ENCODE peak calls at places on chromosomes 7 and 10, in seven cellular contexts. N, Z, M, R, E, S and U are unnamed samples.

GRCh38 chr7:92586403-92586802 is 3.8 kb downstream of the FAM133B start:
- DNase-seq in M (no peak), E (no peak), N (no peak), Z (no peak), R (no peak), S (no peak), U (no peak)

GRCh38 chr10:22699976-22700375 is 14.4 kb downstream of the PIP4K2A start:
- DNase-seq in N (no peak), S (no peak), R (no peak), M (no peak), Z (no peak), E (no peak), U (no peak)

GRCh38 chr7:17646181-17646956 is 293.9 kb downstream of the SNX13 start:
- DNase-seq in E (peak; percentile 57), M (no peak), N (no peak), Z (no peak), S (no peak), R (no peak), U (no peak)

GRCh38 chr7:112940314-112940732 is 146.3 kb downstream of the GPR85 start:
- DNase-seq in S (no peak), Z (no peak), M (no peak), N (no peak), E (no peak), R (no peak), U (no peak)

GRCh38 chr7:150631084-150631824 is 931 bp downstream of the GIMAP6 start:
- DNase-seq in N (peak; percentile 62), R (no peak), Z (peak; percentile 51), M (no peak), E (no peak), S (no peak), U (no peak)

GRCh38 chr7:14332155-14332554 is 342.7 kb upstream of the ETV1 start:
- DNase-seq in R (no peak), S (peak; percentile 7), N (no peak), E (no peak), M (no peak), Z (no peak), U (no peak)

GRCh38 chr10:70537398-70538194 is 59.0 kb downstream of the PALD1 start:
- DNase-seq in M (no peak), N (no peak), S (peak; percentile 51), R (peak; percentile 62), Z (no peak), E (no peak), U (peak; percentile 56)

GRCh38 chr10:31320179-31320597 is 1.2 kb downstream of the ZEB1 start:
- DNase-seq in N (peak; percentile 60), M (no peak), E (peak; percentile 49), Z (peak; percentile 55), R (peak; percentile 42), S (peak; percentile 29), U (peak; percentile 55)

GRCh38 chr10:29807407-29807806 is 172.6 kb upstream of the SVIL start:
- DNase-seq in R (no peak), M (no peak), E (peak; percentile 99), Z (no peak), N (no peak), S (no peak), U (no peak)

GRCh38 chr10:102776779-102777417 is 33.1 kb downstream of the WBP1L start:
- DNase-seq in R (peak; percentile 71), E (peak; percentile 91), M (peak; percentile 90), Z (peak; percentile 88), S (peak; percentile 57), N (peak; percentile 80), U (no peak)

GRCh38 chr10:120415709-120416330 is 41.2 kb upstream of the PLPP4 start:
- DNase-seq in E (peak; percentile 81), Z (no peak), N (no peak), R (no peak), S (no peak), M (no peak), U (no peak)

GRCh38 chr7:151245360-151246160 is 2.9 kb downstream of the SMARCD3 start:
- DNase-seq in R (peak; percentile 47), S (peak; percentile 76), N (peak; percentile 59), M (peak; percentile 47), Z (no peak), E (no peak), U (peak; percentile 90)

GRCh38 chr10:126521354-126521753 is 133.1 kb upstream of the ADAM12 start:
- DNase-seq in S (no peak), M (no peak), R (no peak), E (peak; percentile 14), Z (no peak), N (no peak), U (no peak)

GRCh38 chr7:77877800-77878199 is 79.2 kb downstream of the PHTF2 start:
- DNase-seq in Z (no peak), S (no peak), N (no peak), R (no peak), E (no peak), M (no peak), U (no peak)

GRCh38 chr10:35643976-35644799 is 2.1 kb upstream of the FZD8 start:
- DNase-seq in M (no peak), S (peak; percentile 37), R (peak; percentile 13), E (no peak), Z (no peak), N (no peak), U (peak; percentile 27)

GRCh38 chr7:1459512-1459892 is 232 bp upstream of the MICALL2 start:
- DNase-seq in Z (peak; percentile 99), R (peak; percentile 100), N (peak; percentile 100), S (peak; percentile 100), M (peak; percentile 99), E (peak; percentile 98), U (peak; percentile 100)

GRCh38 chr7:45643630-45644029 is 69.5 kb downstream of the ADCY1 start:
- DNase-seq in S (no peak), N (no peak), E (no peak), R (no peak), Z (no peak), M (no peak), U (no peak)

GRCh38 chr10:3067045-3067858 is at the start of gene PFKP:
- DNase-seq in Z (peak; percentile 43), E (peak; percentile 39), M (no peak), S (peak; percentile 66), R (peak; percentile 58), N (no peak), U (peak; percentile 87)

GRCh38 chr7:82345886-82346285 is 97.7 kb downstream of the CACNA2D1 start:
- DNase-seq in R (no peak), S (no peak), Z (no peak), M (no peak), E (no peak), N (no peak), U (no peak)

GRCh38 chr10:5977471-5978370 is at the start of gene IL15RA:
- DNase-seq in E (peak; percentile 78), Z (peak; percentile 78), M (no peak), R (peak; percentile 90), S (peak; percentile 65), N (peak; percentile 88), U (peak; percentile 94)
- TF ChIP-seq CTCF in E (no peak), Z (peak; percentile 43), M (peak; percentile 43), R (no peak), S (no peak), N (peak; percentile 36), U (peak; percentile 68)

GRCh38 chr7:6578114-6579084 is 1.1 kb downstream of the ZDHHC4 start:
- DNase-seq in S (no peak), E (no peak), Z (no peak), M (no peak), N (no peak), R (no peak), U (no peak)

GRCh38 chr7:6576024-6576866 is 1.0 kb upstream of the ZDHHC4 start:
- DNase-seq in E (no peak), Z (no peak), N (no peak), S (no peak), R (no peak), M (no peak), U (no peak)

GRCh38 chr7:6577369-6578113 is at the start of gene ZDHHC4:
- DNase-seq in M (peak; percentile 86), N (peak; percentile 94), E (peak; percentile 75), S (peak; percentile 84), Z (peak; percentile 77), R (peak; percentile 90), U (peak; percentile 99)

GRCh38 chr7:6575246-6576023 is 1.8 kb upstream of the ZDHHC4 start:
- DNase-seq in E (no peak), N (no peak), R (no peak), Z (no peak), S (no peak), M (no peak), U (no peak)

DNA sequence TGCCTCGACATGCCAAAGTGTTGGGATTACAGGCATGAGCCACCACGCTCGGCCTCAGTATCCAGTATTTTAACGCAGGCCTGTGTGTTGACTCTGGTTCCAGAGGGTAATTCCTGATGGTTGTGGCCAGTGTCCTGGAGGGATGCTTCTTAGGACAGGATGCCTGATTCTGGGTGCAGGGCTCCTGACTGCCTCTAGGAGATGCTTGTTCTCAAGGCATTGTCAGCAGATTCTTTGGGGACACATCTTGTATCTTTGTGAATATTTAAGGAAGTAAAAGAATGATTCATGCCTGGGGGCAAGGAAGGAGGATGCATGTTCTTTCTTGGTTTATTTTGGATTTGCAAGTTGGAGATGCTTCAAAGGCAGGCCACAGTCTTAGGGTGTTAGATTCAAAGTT is 2.2 kb downstream of the ZDHHC4 start:
- DNase-seq in R (no peak), S (no peak), Z (no peak), M (no peak), E (no peak), N (no peak), U (no peak)
- TF ChIP-seq CTCF in R (no peak), S (no peak), Z (no peak), M (no peak), E (peak; percentile 12), N (peak; percentile 11), U (no peak)

GRCh38 chr10:61629594-61629993 is 33.1 kb upstream of the CABCOCO1 start:
- DNase-seq in E (no peak), R (no peak), M (no peak), N (no peak), Z (no peak), S (no peak), U (no peak)
- TF ChIP-seq CTCF in E (no peak), R (no peak), M (no peak), N (no peak), Z (no peak), S (no peak), U (no peak)

GRCh38 chr7:2661602-2662272 is 26.3 kb upstream of the AMZ1 start:
- DNase-seq in R (no peak), E (no peak), M (no peak), Z (no peak), S (no peak), N (no peak), U (no peak)

GRCh38 chr7:2659556-2660358 is 28.0 kb downstream of the TTYH3 start:
- DNase-seq in N (no peak), S (no peak), R (no peak), E (no peak), M (no peak), Z (no peak), U (no peak)

GRCh38 chr7:2660359-2661095 is 27.5 kb upstream of the AMZ1 start:
- DNase-seq in Z (no peak), E (no peak), R (no peak), M (no peak), N (no peak), S (no peak), U (no peak)

GRCh38 chr7:2662273-2663120 is 25.5 kb upstream of the AMZ1 start:
- DNase-seq in S (no peak), E (no peak), Z (no peak), R (no peak), M (no peak), N (no peak), U (no peak)

DNA sequence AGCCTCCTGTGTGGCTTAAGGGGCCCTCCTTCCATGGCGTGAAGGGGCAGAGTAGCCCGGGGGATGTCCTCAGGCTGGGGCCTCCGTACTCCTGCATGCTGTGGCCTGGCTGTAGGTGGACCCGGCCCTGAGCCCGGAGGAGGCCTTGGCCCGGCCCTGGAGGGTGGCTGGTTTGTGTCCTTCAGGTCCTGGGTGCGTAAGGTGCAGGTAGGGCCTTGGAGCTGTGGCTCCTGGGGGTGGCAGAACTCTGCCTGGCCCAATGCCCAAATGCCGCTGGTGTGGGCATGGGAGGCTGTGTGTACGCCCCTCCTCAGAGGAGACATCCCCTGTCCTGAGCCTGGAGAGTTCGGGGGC is 26.9 kb upstream of the AMZ1 start:
- DNase-seq in S (no peak), R (no peak), Z (no peak), N (no peak), M (no peak), E (no peak), U (no peak)
- TF ChIP-seq CTCF in S (no peak), R (no peak), Z (no peak), N (no peak), M (no peak), E (no peak), U (no peak)